ENCODE peak calls at places on chromosomes 6 and 20, in eight cellular contexts. G, F, P, J, S, D, A and K are unnamed samples. For H3K4me1, the result is how much of the 10 kb centered on the place peaks cover.

GRCh38 chr6:27275025-27275956 is 27.8 kb downstream of the PRSS16 start:
- DNase-seq in G (no peak), F (no peak), P (no peak), J (no peak), S (no peak), D (no peak), A (no peak), K (no peak)

GRCh38 chr6:155341130-155341828 is 27.0 kb upstream of the TFB1M start:
- DNase-seq in G (no peak), F (no peak), P (no peak), J (no peak), S (no peak), D (no peak), A (no peak), K (no peak)

GRCh38 chr20:21703740-21704407 is 1.6 kb upstream of the PAX1 start:
- DNase-seq in G (no peak), F (no peak), P (no peak), J (no peak), S (no peak), D (no peak), A (no peak), K (no peak)

GRCh38 chr6:113449051-113449450 is 408.1 kb upstream of the MARCKS start:
- DNase-seq in G (no peak), F (no peak), P (no peak), J (no peak), S (no peak), D (no peak), A (no peak), K (no peak)

GRCh38 chr20:50460115-50460607 is 50.0 kb upstream of the PTPN1 start:
- DNase-seq in G (no peak), F (no peak), P (no peak), J (no peak), S (no peak), D (no peak), A (no peak), K (no peak)

GRCh38 chr6:52550014-52550575 is 26.8 kb downstream of the TRAM2 start:
- DNase-seq in G (no peak), F (no peak), P (no peak), J (no peak), S (no peak), D (no peak), A (no peak), K (no peak)

GRCh38 chr6:141048451-141048850 is 1084.3 kb upstream of the GJE1 start:
- DNase-seq in G (no peak), F (no peak), P (no peak), J (no peak), S (no peak), D (no peak), A (no peak), K (no peak)

GRCh38 chr6:106959985-106960384 is 14.5 kb downstream of the CD24 start:
- DNase-seq in G (no peak), F (no peak), P (no peak), J (no peak), S (no peak), D (no peak), A (no peak), K (no peak)

GRCh38 chr6:89828988-89829590 is 591 bp upstream of the CASP8AP2 start:
- DNase-seq in G (no peak), F (no peak), P (no peak), J (no peak), S (peak), D (peak), A (no peak), K (no peak)

GRCh38 chr6:130107710-130108109 is 89.3 kb downstream of the L3MBTL3 start:
- DNase-seq in G (no peak), F (no peak), P (no peak), J (no peak), S (no peak), D (no peak), A (no peak), K (no peak)

GRCh38 chr6:82268301-82268846 is 20.8 kb upstream of the IBTK start:
- DNase-seq in G (no peak), F (no peak), P (no peak), J (no peak), S (no peak), D (no peak), A (no peak), K (no peak)

GRCh38 chr6:14633453-14633852 is 515.9 kb downstream of the CD83 start:
- DNase-seq in G (no peak), F (no peak), P (no peak), J (no peak), S (no peak), D (no peak), A (no peak), K (no peak)
- H3K4me1 ChIP-seq in G (under half), F (under half), P (under half), J (under half), S (under half), D (under half), A (under half), K (under half)

GRCh38 chr6:21595265-21595950 is 1.9 kb downstream of the SOX4 start:
- DNase-seq in G (peak), F (peak), P (no peak), J (peak), S (no peak), D (peak), A (peak), K (no peak)

GRCh38 chr6:21593927-21594421 is 423 bp downstream of the SOX4 start:
- DNase-seq in G (peak), F (peak), P (no peak), J (peak), S (no peak), D (peak), A (peak), K (no peak)

GRCh38 chr6:21594427-21595264 is 1.1 kb downstream of the SOX4 start:
- DNase-seq in G (peak), F (peak), P (no peak), J (peak), S (peak), D (peak), A (peak), K (no peak)

GRCh38 chr6:21592953-21593352 is 598 bp upstream of the SOX4 start:
- DNase-seq in G (no peak), F (no peak), P (no peak), J (no peak), S (no peak), D (no peak), A (no peak), K (no peak)

DNA sequence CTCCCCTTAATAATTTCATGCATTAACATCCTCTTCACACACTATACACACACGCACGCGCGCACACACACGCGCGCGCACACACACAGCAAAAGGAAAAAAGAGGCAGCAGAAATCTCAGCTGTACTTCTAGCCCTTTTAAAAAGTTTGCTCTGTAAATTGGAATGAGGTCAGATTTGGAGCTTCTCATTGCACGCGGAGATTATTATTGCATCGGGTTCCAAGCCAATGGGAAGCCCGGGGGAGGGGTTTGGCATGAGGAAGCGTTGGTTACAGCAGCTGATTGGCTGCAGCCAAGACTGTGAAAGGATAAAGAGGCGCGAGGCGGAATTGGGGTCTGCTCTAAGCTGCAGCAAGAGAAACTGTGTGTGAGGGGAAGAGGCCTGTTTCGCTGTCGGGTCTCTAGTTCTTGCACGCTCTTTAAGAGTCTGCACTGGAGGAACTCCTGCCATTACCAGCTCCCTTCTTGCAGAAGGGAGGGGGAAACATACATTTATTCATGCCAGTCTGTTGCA is at the start of gene SOX4:
- DNase-seq in G (peak), F (peak), P (peak), J (peak), S (peak), D (peak), A (peak), K (peak)
- TF ChIP-seq POLR2A in G (no peak), F (peak), P (no peak), J (peak), S (peak), D (peak), A (peak), K (peak)

GRCh38 chr6:151240036-151240685 is 394 bp downstream of the AKAP12 start:
- DNase-seq in G (peak), F (peak), P (peak), J (peak), S (peak), D (peak), A (peak), K (no peak)
- H3K4me3 ChIP-seq in G (peak), F (peak), P (peak), J (peak), S (peak), D (peak), A (peak), K (peak)

DNA sequence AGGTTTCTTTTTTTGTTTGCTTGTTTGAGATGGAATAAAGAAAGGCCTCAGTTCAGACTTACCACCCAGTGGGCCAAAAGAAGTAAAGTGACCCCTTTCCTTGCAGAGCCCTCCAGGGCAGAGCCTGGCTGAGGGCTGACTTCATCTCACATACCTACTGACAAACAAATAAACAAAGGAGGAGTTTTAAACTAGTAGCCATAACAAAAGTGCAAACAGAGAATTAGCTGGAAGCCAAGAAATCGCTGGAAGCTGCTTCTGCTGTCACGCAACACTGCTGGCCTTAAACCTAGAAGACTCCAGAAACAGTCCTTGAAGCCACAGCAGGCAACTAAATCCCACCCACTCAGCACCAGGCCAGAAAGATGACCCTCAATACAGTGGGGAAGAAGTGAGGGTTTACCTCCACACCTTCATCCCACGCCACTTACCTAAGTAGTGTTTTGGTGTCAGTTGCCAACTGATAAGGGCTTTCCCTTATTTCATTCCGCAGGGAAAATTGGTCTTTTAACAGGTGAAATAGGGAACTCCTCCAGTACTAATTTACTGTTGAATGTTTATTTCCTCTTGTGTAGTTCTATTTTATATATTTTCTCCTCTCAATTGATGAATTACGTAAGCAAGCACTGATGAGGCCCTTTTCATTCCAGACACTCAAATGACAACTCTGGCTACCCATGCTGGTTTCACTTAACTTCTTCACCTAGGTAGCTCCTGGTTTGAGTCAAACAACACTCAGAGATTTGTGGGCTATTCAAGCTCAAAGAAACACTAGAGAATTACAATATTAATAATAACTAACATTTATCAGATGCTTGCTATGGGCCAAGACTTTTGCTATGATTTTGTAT is 46.2 kb downstream of the EDN1 start:
- DNase-seq in G (no peak), F (no peak), P (no peak), J (no peak), S (no peak), D (no peak), A (no peak), K (no peak)
- H3K4me1 ChIP-seq in G (under half), F (under half), P (under half), J (under half), S (half or more), D (under half), A (under half), K (under half)

DNA sequence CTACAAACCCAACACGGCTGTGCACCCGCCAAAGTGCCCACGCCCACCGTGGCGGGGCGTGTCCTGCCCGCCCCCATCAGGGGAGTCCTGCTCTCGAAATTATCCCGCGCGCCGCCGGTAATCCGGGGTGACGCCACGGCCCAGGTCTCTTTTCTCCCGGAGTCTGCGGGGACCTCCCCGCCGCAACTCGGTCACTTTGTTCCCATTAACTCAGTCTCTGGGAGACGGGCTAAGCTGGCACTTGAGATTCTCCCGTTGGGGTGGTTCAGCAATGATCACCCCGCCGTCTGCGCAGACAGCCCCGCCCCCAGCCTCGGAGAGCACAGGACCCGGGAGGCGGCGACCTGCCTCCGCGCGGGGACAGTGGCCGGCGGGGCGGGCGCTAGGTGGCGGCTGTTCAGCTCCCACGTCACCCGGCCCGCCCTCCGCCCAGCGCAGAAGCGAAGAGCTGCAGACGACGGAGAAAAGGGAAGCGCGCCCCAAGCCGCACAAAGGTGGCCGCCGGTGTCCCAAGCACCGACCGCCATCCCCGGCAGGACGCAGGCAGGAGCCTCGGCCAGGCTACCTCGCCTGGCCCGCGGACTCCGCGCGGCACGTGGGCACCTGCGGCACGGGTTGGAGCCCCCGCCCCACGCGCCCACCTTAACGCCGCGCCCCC is 31.5 kb downstream of the SF3B5 start:
- DNase-seq in G (peak), F (peak), P (peak), J (peak), S (peak), D (peak), A (peak), K (peak)
- TF ChIP-seq POLR2A in G (no peak), F (no peak), P (peak), J (peak), S (no peak), D (peak), A (peak), K (peak)

GRCh38 chr6:10529231-10529801 is 8.2 kb downstream of the GCNT2 start:
- DNase-seq in G (no peak), F (no peak), P (no peak), J (peak), S (no peak), D (no peak), A (no peak), K (no peak)
- H3K4me3 ChIP-seq in G (no peak), F (no peak), P (peak), J (peak), S (peak), D (peak), A (no peak), K (peak)

DNA sequence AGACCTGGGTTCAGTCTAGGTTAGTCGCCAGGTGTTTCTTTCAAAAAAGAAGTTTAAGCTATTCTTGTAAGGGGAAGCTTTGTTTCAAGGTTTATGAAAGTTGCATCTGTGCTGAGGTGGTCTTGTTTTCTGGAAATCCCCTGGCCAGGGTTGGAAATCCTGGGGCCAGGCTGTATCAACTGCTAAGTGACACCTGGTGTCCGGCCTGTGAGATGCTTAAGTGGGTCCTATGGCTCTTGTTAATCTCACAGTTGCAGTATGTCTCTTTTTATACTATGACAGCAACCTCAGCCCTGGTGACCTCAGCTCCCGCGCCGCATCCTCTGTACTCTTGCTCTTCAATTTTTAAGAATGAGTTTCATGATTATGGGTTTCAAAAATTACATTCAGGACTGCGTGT is 72.0 kb downstream of the CHMP4B start:
- DNase-seq in G (no peak), F (no peak), P (no peak), J (no peak), S (no peak), D (peak), A (no peak), K (no peak)
- H3K4me1 ChIP-seq in G (under half), F (under half), P (under half), J (under half), S (under half), D (under half), A (under half), K (under half)